ENCODE peak calls at places on chromosomes 13 and 19, in four cellular contexts. K, G, S and Z are unnamed samples.
A peak's percentile ranks its signal among the peaks of the same experiment; 100 is the strongest.

GRCh38 chr13:64538711-64539110 is 2691.4 kb downstream of the PCDH9 start:
- DNase-seq in K (no peak), G (no peak), S (no peak), Z (peak; percentile 13)

GRCh38 chr13:41546372-41547252 is 89.3 kb downstream of the RGCC start:
- DNase-seq in K (no peak), G (no peak), S (no peak), Z (peak; percentile 89)

GRCh38 chr19:51107406-51108065 is 673 bp downstream of the CTU1 start:
- DNase-seq in K (no peak), G (no peak), S (no peak), Z (peak; percentile 20)

GRCh38 chr13:36847541-36848045 is 28.6 kb downstream of the RFXAP start:
- DNase-seq in K (no peak), G (no peak), S (no peak), Z (no peak)

GRCh38 chr19:13764821-13765394 is 586 bp downstream of the MRI1 start:
- DNase-seq in K (no peak), G (peak; percentile 44), S (no peak), Z (no peak)

GRCh38 chr19:55406869-55407624 is 541 bp downstream of the UBE2S start:
- DNase-seq in K (peak; percentile 38), G (peak; percentile 79), S (no peak), Z (no peak)

GRCh38 chr13:32261567-32261966 is 53.6 kb downstream of the ZAR1L start:
- DNase-seq in K (peak; percentile 99), G (peak; percentile 32), S (no peak), Z (peak; percentile 92)

GRCh38 chr13:51045450-51045849 is 65.6 kb downstream of the C13orf42 start:
- DNase-seq in K (no peak), G (no peak), S (no peak), Z (no peak)

GRCh38 chr13:30108913-30109237 is 198.5 kb downstream of the KATNAL1 start:
- DNase-seq in K (no peak), G (no peak), S (no peak), Z (no peak)

GRCh38 chr13:29435125-29435911 is 160.2 kb downstream of the SLC7A1 start:
- DNase-seq in K (no peak), G (no peak), S (no peak), Z (peak; percentile 91)

GRCh38 chr19:57671124-57671895 is 2.6 kb downstream of the ZSCAN4 start:
- DNase-seq in K (no peak), G (no peak), S (no peak), Z (no peak)

GRCh38 chr13:52356327-52356726 is 49.6 kb downstream of the THSD1 start:
- DNase-seq in K (no peak), G (no peak), S (no peak), Z (peak; percentile 57)

GRCh38 chr13:109344552-109345157 is 441.7 kb downstream of the IRS2 start:
- DNase-seq in K (peak; percentile 67), G (no peak), S (no peak), Z (peak; percentile 82)

GRCh38 chr19:31772915-31773314 is 423.7 kb upstream of the TSHZ3 start:
- DNase-seq in K (no peak), G (no peak), S (no peak), Z (no peak)

GRCh38 chr19:13842294-13843103 is 34.4 kb upstream of the NANOS3 start:
- DNase-seq in K (peak; percentile 70), G (peak; percentile 80), S (no peak), Z (peak; percentile 65)

GRCh38 chr13:42355118-42355840 is 83.3 kb downstream of the AKAP11 start:
- DNase-seq in K (no peak), G (no peak), S (no peak), Z (no peak)

GRCh38 chr13:97026759-97027555 is 32.7 kb upstream of the OXGR1 start:
- DNase-seq in K (peak; percentile 83), G (no peak), S (no peak), Z (no peak)

DNA sequence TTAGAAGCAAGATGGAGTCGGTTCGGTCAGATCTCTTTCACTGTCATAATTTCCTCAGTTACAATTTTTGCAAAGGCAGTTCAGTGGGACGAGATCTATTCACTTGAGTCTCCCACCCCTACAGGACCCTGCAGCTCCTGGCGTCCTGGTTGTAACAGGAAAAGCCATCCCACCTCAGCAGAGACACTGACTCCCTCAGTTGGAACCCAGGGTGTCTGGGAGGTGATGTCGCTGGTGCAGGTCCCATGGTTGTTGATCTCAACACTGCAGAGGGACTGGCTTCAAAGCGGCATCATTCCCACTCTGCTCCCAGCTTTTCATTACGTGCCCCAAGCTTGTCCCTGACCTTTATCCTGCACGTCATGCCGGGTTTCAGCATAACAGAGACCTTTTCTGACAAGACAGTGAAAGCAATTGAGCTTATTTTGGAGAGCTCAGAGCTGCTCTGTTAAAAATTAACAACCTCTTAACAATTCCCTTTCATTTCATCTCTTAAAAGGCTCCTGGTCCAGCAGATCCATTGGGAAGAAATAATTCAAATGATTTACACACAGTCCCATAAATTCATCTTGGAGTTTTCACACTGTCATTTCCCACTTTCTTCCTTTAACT is 17.6 kb upstream of the COG3 start:
- DNase-seq in K (no peak), G (no peak), S (no peak), Z (no peak)
- TF ChIP-seq FOS in K (no peak), G (no peak), S (no peak), Z (no peak)

GRCh38 chr13:49098198-49098597 is 121.9 kb upstream of the MLNR start:
- DNase-seq in K (peak; percentile 97), G (no peak), S (no peak), Z (peak; percentile 99)
- TF ChIP-seq FOS in K (peak; percentile 83), G (no peak), S (no peak), Z (peak; percentile 73)

GRCh38 chr13:113176292-113176691 is 17.8 kb downstream of the PROZ start:
- DNase-seq in K (no peak), G (no peak), S (no peak), Z (no peak)
- TF ChIP-seq FOS in K (no peak), G (no peak), S (no peak), Z (no peak)

GRCh38 chr19:44530777-44531176 is 1.3 kb upstream of the CEACAM20 start:
- DNase-seq in K (peak; percentile 16), G (no peak), S (no peak), Z (no peak)
- TF ChIP-seq FOS in K (peak; percentile 63), G (no peak), S (no peak), Z (no peak)

DNA sequence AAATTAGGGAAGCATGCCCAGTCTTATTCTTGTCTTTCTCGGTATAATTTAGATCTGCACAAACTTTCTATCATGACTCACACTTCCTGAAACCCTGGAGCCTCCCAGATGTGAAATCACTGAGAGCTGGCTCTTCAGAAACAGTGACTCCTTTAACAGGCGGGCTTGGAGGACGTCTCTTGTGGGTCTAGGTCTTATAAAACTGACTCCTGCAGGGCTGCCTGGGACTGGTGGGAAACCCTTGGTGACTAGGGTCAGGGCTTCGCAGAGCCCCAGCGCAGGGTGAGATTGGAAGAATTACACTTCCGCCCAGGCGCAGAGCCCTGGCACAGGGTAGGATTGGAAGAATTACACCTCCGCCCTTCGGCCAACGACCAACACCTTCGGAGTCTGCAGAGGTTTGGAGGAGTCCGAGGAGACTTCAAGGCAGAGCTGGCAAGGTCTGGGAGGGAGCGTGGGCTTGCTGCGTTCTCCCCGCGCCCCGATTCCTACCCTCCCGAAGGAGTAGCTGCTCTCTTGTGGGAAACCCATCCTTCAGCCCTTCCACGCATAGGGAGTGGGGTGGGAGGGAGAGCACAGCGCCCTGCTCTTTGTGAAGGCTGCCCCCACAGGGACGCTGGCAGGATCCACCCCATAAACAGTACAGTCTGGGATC is 43.4 kb upstream of the MAP3K10 start:
- DNase-seq in K (peak; percentile 45), G (no peak), S (no peak), Z (peak; percentile 77)
- TF ChIP-seq FOS in K (peak; percentile 55), G (no peak), S (no peak), Z (peak; percentile 55)

GRCh38 chr13:22220186-22221160 is 549.6 kb downstream of the FGF9 start:
- DNase-seq in K (no peak), G (no peak), S (no peak), Z (no peak)

GRCh38 chr13:22214184-22214583 is 543.3 kb downstream of the FGF9 start:
- DNase-seq in K (no peak), G (no peak), S (no peak), Z (no peak)

GRCh38 chr13:22218784-22219183 is 547.9 kb downstream of the FGF9 start:
- DNase-seq in K (no peak), G (no peak), S (no peak), Z (no peak)
- TF ChIP-seq FOS in K (no peak), G (no peak), S (no peak), Z (no peak)

GRCh38 chr19:35901854-35902661 is at the start of gene HCST:
- DNase-seq in K (no peak), G (no peak), S (no peak), Z (peak; percentile 22)

GRCh38 chr19:35903550-35904179 is 1.3 kb downstream of the HCST start:
- DNase-seq in K (no peak), G (peak; percentile 88), S (peak; percentile 84), Z (peak; percentile 73)

GRCh38 chr19:35899547-35900214 is 659 bp downstream of the NFKBID start:
- DNase-seq in K (peak; percentile 70), G (peak; percentile 85), S (peak; percentile 78), Z (peak; percentile 81)

GRCh38 chr19:35902870-35903475 is 644 bp downstream of the HCST start:
- DNase-seq in K (no peak), G (no peak), S (no peak), Z (no peak)

GRCh38 chr19:35901055-35901644 is 810 bp upstream of the NFKBID start:
- DNase-seq in K (no peak), G (no peak), S (no peak), Z (peak; percentile 51)
- TF ChIP-seq FOS in K (no peak), G (no peak), S (no peak), Z (no peak)

DNA sequence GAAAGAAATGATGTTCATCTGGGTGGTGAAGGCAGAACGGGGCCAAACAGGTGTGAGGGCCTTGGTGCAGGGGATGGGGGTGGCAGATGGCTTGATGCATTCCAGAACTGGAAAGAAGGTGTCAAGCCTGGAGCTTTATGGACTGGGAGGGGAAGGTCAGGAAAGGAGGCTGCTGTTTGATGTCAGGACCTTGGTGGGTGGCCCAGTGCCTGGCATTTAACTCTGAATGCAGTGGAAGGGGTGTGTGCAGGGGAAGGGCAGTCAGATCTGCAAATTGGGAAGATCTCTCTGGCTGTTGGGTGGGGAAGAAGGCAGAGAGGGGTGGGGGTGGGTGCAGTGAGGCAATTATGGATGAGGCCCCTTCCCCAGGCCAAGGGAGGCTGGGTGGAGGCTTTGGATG is 11.7 kb downstream of the KCTD15 start:
- DNase-seq in K (no peak), G (no peak), S (no peak), Z (no peak)
- TF ChIP-seq FOS in K (no peak), G (no peak), S (no peak), Z (no peak)